ENCODE peak calls at places on chromosome 12, in five cellular contexts. One of them, this sample, is unnamed.

GRCh38 chr12:121958521-121959240 is 40.3 kb downstream of the CFAP251 start:
- DNase-seq in left colon: no peak
- DNase-seq in effector memory CD4-positive, alpha-beta T cell: no peak
- DNase-seq in Kasumi-1: no peak
- DNase-seq in iris pigment epithelial cell: peak
- DNase-seq in this sample: no peak

GRCh38 chr12:132803125-132803524 is 25.5 kb downstream of the GOLGA3 start:
- DNase-seq in left colon: no peak
- DNase-seq in effector memory CD4-positive, alpha-beta T cell: no peak
- DNase-seq in Kasumi-1: no peak
- DNase-seq in iris pigment epithelial cell: no peak
- DNase-seq in this sample: no peak

GRCh38 chr12:128903231-128903630 is 50.0 kb downstream of the GLT1D1 start:
- DNase-seq in left colon: no peak
- DNase-seq in effector memory CD4-positive, alpha-beta T cell: no peak
- DNase-seq in Kasumi-1: no peak
- DNase-seq in iris pigment epithelial cell: no peak
- DNase-seq in this sample: no peak

GRCh38 chr12:96811083-96811482 is 96.0 kb upstream of the NEDD1 start:
- DNase-seq in left colon: no peak
- DNase-seq in effector memory CD4-positive, alpha-beta T cell: no peak
- DNase-seq in Kasumi-1: no peak
- DNase-seq in iris pigment epithelial cell: peak
- DNase-seq in this sample: no peak

GRCh38 chr12:79555006-79555925 is 135.5 kb downstream of the PAWR start:
- DNase-seq in left colon: no peak
- DNase-seq in effector memory CD4-positive, alpha-beta T cell: no peak
- DNase-seq in Kasumi-1: peak
- DNase-seq in iris pigment epithelial cell: peak
- DNase-seq in this sample: no peak

GRCh38 chr12:25960176-25960575 is 1.7 kb downstream of the RASSF8 start:
- DNase-seq in left colon: no peak
- DNase-seq in effector memory CD4-positive, alpha-beta T cell: no peak
- DNase-seq in Kasumi-1: peak
- DNase-seq in iris pigment epithelial cell: no peak
- DNase-seq in this sample: no peak

GRCh38 chr12:43069768-43070221 is 480.2 kb upstream of the PRICKLE1 start:
- DNase-seq in left colon: no peak
- DNase-seq in effector memory CD4-positive, alpha-beta T cell: no peak
- DNase-seq in Kasumi-1: no peak
- DNase-seq in iris pigment epithelial cell: peak
- DNase-seq in this sample: no peak

GRCh38 chr12:10690906-10691305 is 17.1 kb upstream of the STYK1 start:
- DNase-seq in left colon: no peak
- DNase-seq in effector memory CD4-positive, alpha-beta T cell: no peak
- DNase-seq in Kasumi-1: no peak
- DNase-seq in iris pigment epithelial cell: peak
- DNase-seq in this sample: no peak

GRCh38 chr12:93379432-93380308 is 1.9 kb downstream of the NUDT4 start:
- DNase-seq in left colon: no peak
- DNase-seq in effector memory CD4-positive, alpha-beta T cell: no peak
- DNase-seq in Kasumi-1: peak
- DNase-seq in iris pigment epithelial cell: no peak
- DNase-seq in this sample: peak

GRCh38 chr12:131872154-131873046 is 22.0 kb upstream of the ULK1 start:
- DNase-seq in left colon: no peak
- DNase-seq in effector memory CD4-positive, alpha-beta T cell: no peak
- DNase-seq in Kasumi-1: no peak
- DNase-seq in iris pigment epithelial cell: peak
- DNase-seq in this sample: no peak

GRCh38 chr12:66931091-66931490 is 252.2 kb upstream of the GRIP1 start:
- DNase-seq in left colon: no peak
- DNase-seq in effector memory CD4-positive, alpha-beta T cell: no peak
- DNase-seq in Kasumi-1: no peak
- DNase-seq in iris pigment epithelial cell: no peak
- DNase-seq in this sample: no peak

GRCh38 chr12:33605776-33606175 is 166.2 kb upstream of the SYT10 start:
- DNase-seq in left colon: no peak
- DNase-seq in effector memory CD4-positive, alpha-beta T cell: no peak
- DNase-seq in Kasumi-1: peak
- DNase-seq in iris pigment epithelial cell: peak
- DNase-seq in this sample: no peak